ENCODE peak calls at places on chromosome 6, in ten cellular contexts. B is OCI-M1, K is endothelial cell, R is epithelial cell of prostate, P is HEK293T, L is lower lobe of right lung, W is non-pigmented ciliary epithelial cell, I is GF-D8, G is SW 1271, Z is MM.1S. X is an unnamed sample.

GRCh38 chr6:99187429-99187828 is 162.0 kb downstream of the FAXC start:
- DNase-seq in B (no peak), K (no peak), R (peak), P (no peak), L (no peak), W (no peak), I (no peak), G (no peak), Z (no peak), X (no peak)

GRCh38 chr6:121539537-121539936 is 104.1 kb downstream of the GJA1 start:
- DNase-seq in B (no peak), K (no peak), R (no peak), P (no peak), L (no peak), W (no peak), I (no peak), G (no peak), Z (no peak), X (no peak)

GRCh38 chr6:4180653-4181255 is 45.4 kb upstream of the ECI2 start:
- DNase-seq in B (peak), K (no peak), R (no peak), P (peak), L (no peak), W (peak), I (no peak), G (no peak), Z (no peak), X (no peak)

GRCh38 chr6:132687306-132687705 is 26.5 kb downstream of the VNN1 start:
- DNase-seq in B (no peak), K (no peak), R (peak), P (no peak), L (no peak), W (no peak), I (no peak), G (no peak), Z (no peak), X (no peak)

GRCh38 chr6:25963426-25964123 is 973 bp downstream of the TRIM38 start:
- DNase-seq in B (peak), K (no peak), R (peak), P (no peak), L (no peak), W (no peak), I (peak), G (no peak), Z (no peak), X (no peak)

GRCh38 chr6:159249150-159249549 is 80.0 kb downstream of the FNDC1 start:
- DNase-seq in B (no peak), K (no peak), R (no peak), P (no peak), L (no peak), W (no peak), I (no peak), G (no peak), Z (no peak), X (no peak)

GRCh38 chr6:89944826-89945407 is 50.6 kb downstream of the GJA10 start:
- DNase-seq in B (peak), K (no peak), R (no peak), P (no peak), L (no peak), W (no peak), I (no peak), G (no peak), Z (peak), X (no peak)

GRCh38 chr6:151494235-151494950 is 576 bp downstream of the CCDC170 start:
- DNase-seq in B (no peak), K (peak), R (no peak), P (no peak), L (peak), W (no peak), I (no peak), G (no peak), Z (peak), X (no peak)

GRCh38 chr6:36752886-36753506 is 55.4 kb downstream of the RAB44 start:
- DNase-seq in B (no peak), K (no peak), R (no peak), P (no peak), L (no peak), W (no peak), I (no peak), G (no peak), Z (peak), X (no peak)

GRCh38 chr6:11188161-11188915 is 44.1 kb downstream of the NEDD9 start:
- DNase-seq in B (no peak), K (no peak), R (peak), P (no peak), L (no peak), W (no peak), I (no peak), G (no peak), Z (no peak), X (no peak)

GRCh38 chr6:106383573-106383972 is 23.1 kb downstream of the CRYBG1 start:
- DNase-seq in B (peak), K (no peak), R (no peak), P (no peak), L (no peak), W (no peak), I (peak), G (no peak), Z (no peak), X (no peak)

GRCh38 chr6:12436224-12436623 is 146.1 kb downstream of the EDN1 start:
- DNase-seq in B (no peak), K (no peak), R (no peak), P (no peak), L (no peak), W (no peak), I (peak), G (no peak), Z (no peak), X (no peak)

X was measured in Panc1.